ENCODE peak calls at places on chromosomes 2 and 18, in ten cellular contexts. T is PC-9, C is endothelial cell of umbilical vein, Q is neuronal stem cell, H is HCT116, F is fibroblast of lung, B is IMR-90, X is H9, A is mammary epithelial cell, Y is hepatocyte. J is an unnamed sample.

GRCh38 chr18:13416208-13416607 is 197.6 kb downstream of the LDLRAD4 start:
- DNase-seq in T (no peak), C (peak), Q (no peak), H (no peak), F (peak), B (no peak), X (no peak), A (no peak), Y (no peak), J (no peak)

GRCh38 chr2:82675186-82675585 is 1783.9 kb downstream of the SUCLG1 start:
- DNase-seq in T (no peak), C (peak), Q (no peak), H (no peak), F (peak), B (no peak), X (no peak), A (peak), Y (no peak), J (no peak)

GRCh38 chr2:20589975-20590703 is 60.8 kb downstream of the HS1BP3 start:
- DNase-seq in T (no peak), C (no peak), Q (no peak), H (no peak), F (peak), B (peak), X (no peak), A (no peak), Y (no peak), J (no peak)

GRCh38 chr2:38734299-38735058 is 16.7 kb downstream of the SRSF7 start:
- DNase-seq in T (no peak), C (no peak), Q (no peak), H (no peak), F (no peak), B (no peak), X (no peak), A (no peak), Y (no peak), J (no peak)

GRCh38 chr2:136297312-136297711 is 179.4 kb upstream of the CXCR4 start:
- DNase-seq in T (no peak), C (no peak), Q (no peak), H (no peak), F (no peak), B (no peak), X (no peak), A (no peak), Y (no peak), J (no peak)

GRCh38 chr2:223041527-223042109 is 10.4 kb upstream of the KCNE4 start:
- DNase-seq in T (peak), C (peak), Q (no peak), H (peak), F (peak), B (peak), X (peak), A (peak), Y (peak), J (no peak)

GRCh38 chr2:46943881-46944798 is 28.5 kb upstream of the MCFD2 start:
- DNase-seq in T (no peak), C (no peak), Q (no peak), H (no peak), F (no peak), B (no peak), X (no peak), A (no peak), Y (no peak), J (no peak)

GRCh38 chr2:160876029-160876428 is 284.2 kb upstream of the TANK start:
- DNase-seq in T (no peak), C (no peak), Q (no peak), H (no peak), F (no peak), B (no peak), X (no peak), A (peak), Y (no peak), J (peak)

GRCh38 chr2:77007668-77008067 is 514.5 kb downstream of the LRRTM4 start:
- DNase-seq in T (no peak), C (peak), Q (no peak), H (no peak), F (peak), B (no peak), X (no peak), A (no peak), Y (no peak), J (no peak)

GRCh38 chr2:62292190-62292589 is 96.3 kb downstream of the B3GNT2 start:
- DNase-seq in T (peak), C (no peak), Q (no peak), H (no peak), F (peak), B (peak), X (no peak), A (peak), Y (no peak), J (no peak)

GRCh38 chr2:45191096-45191863 is 182.0 kb upstream of the SIX2 start:
- DNase-seq in T (no peak), C (no peak), Q (no peak), H (no peak), F (peak), B (peak), X (no peak), A (no peak), Y (no peak), J (peak)

GRCh38 chr18:55830490-55830889 is 242.5 kb upstream of the TCF4 start:
- DNase-seq in T (no peak), C (no peak), Q (no peak), H (no peak), F (no peak), B (no peak), X (no peak), A (peak), Y (no peak), J (no peak)

GRCh38 chr2:55887906-55888625 is 35.5 kb downstream of the EFEMP1 start:
- DNase-seq in T (no peak), C (peak), Q (no peak), H (no peak), F (peak), B (peak), X (no peak), A (peak), Y (no peak), J (no peak)

GRCh38 chr18:65750421-65751144 is at the start of gene CDH7:
- DNase-seq in T (peak), C (no peak), Q (peak), H (no peak), F (peak), B (no peak), X (peak), A (no peak), Y (peak), J (peak)

GRCh38 chr2:230068658-230069080 is at the start of gene SLC16A14:
- DNase-seq in T (peak), C (peak), Q (peak), H (peak), F (peak), B (peak), X (peak), A (peak), Y (peak), J (peak)

GRCh38 chr18:50700245-50701165 is 119.3 kb downstream of the MRO start:
- DNase-seq in T (no peak), C (no peak), Q (no peak), H (no peak), F (no peak), B (no peak), X (no peak), A (no peak), Y (no peak), J (no peak)

GRCh38 chr2:235479604-235480003 is 14.2 kb upstream of the AGAP1 start:
- DNase-seq in T (no peak), C (no peak), Q (no peak), H (no peak), F (no peak), B (no peak), X (no peak), A (no peak), Y (no peak), J (no peak)

GRCh38 chr2:218472980-218473379 is 54.1 kb downstream of the VIL1 start:
- DNase-seq in T (no peak), C (no peak), Q (no peak), H (no peak), F (no peak), B (no peak), X (no peak), A (no peak), Y (no peak), J (no peak)

GRCh38 chr2:166382-166781 is 97.5 kb downstream of the SH3YL1 start:
- DNase-seq in T (no peak), C (no peak), Q (no peak), H (no peak), F (no peak), B (no peak), X (no peak), A (no peak), Y (no peak), J (no peak)

GRCh38 chr2:207482630-207483029 is 47.1 kb upstream of the CREB1 start:
- DNase-seq in T (no peak), C (no peak), Q (no peak), H (no peak), F (peak), B (peak), X (no peak), A (no peak), Y (no peak), J (no peak)

GRCh38 chr2:95359035-95359434 is 43.5 kb upstream of the FAHD2A start:
- DNase-seq in T (no peak), C (no peak), Q (no peak), H (no peak), F (peak), B (peak), X (no peak), A (peak), Y (no peak), J (no peak)

GRCh38 chr18:56721491-56721890 is 70.3 kb downstream of the WDR7 start:
- DNase-seq in T (no peak), C (no peak), Q (no peak), H (no peak), F (peak), B (no peak), X (no peak), A (no peak), Y (no peak), J (no peak)

GRCh38 chr2:136056077-136056688 is 61.8 kb downstream of the CXCR4 start:
- DNase-seq in T (no peak), C (no peak), Q (no peak), H (no peak), F (no peak), B (no peak), X (no peak), A (no peak), Y (no peak), J (no peak)

GRCh38 chr2:58904091-58904490 is 663.0 kb upstream of the FANCL start:
- DNase-seq in T (no peak), C (no peak), Q (no peak), H (no peak), F (no peak), B (no peak), X (no peak), A (no peak), Y (no peak), J (no peak)

GRCh38 chr18:61702007-61702406 is 190.8 kb downstream of the RNF152 start:
- DNase-seq in T (no peak), C (peak), Q (no peak), H (no peak), F (peak), B (peak), X (no peak), A (peak), Y (no peak), J (no peak)

GRCh38 chr2:85273732-85274731 is 53.8 kb downstream of the TGOLN2 start:
- DNase-seq in T (peak), C (peak), Q (no peak), H (no peak), F (peak), B (peak), X (no peak), A (peak), Y (peak), J (peak)

GRCh38 chr2:85275984-85276540 is 51.7 kb downstream of the TGOLN2 start:
- DNase-seq in T (no peak), C (no peak), Q (no peak), H (no peak), F (no peak), B (no peak), X (no peak), A (no peak), Y (no peak), J (no peak)

GRCh38 chr2:85276571-85277121 is 51.1 kb downstream of the TGOLN2 start:
- DNase-seq in T (no peak), C (no peak), Q (no peak), H (no peak), F (no peak), B (no peak), X (no peak), A (no peak), Y (no peak), J (no peak)

GRCh38 chr2:85278361-85278760 is 49.4 kb downstream of the TGOLN2 start:
- DNase-seq in T (no peak), C (no peak), Q (no peak), H (no peak), F (peak), B (peak), X (no peak), A (peak), Y (no peak), J (no peak)

GRCh38 chr2:85277416-85278158 is 50.2 kb downstream of the TGOLN2 start:
- DNase-seq in T (no peak), C (peak), Q (no peak), H (no peak), F (peak), B (peak), X (no peak), A (peak), Y (peak), J (peak)
- H2AFZ ChIP-seq in T (no peak), C (peak), Q (no peak), H (no peak), F (no peak), B (peak), X (no peak), A (peak), Y (no peak), J (no peak)

GRCh38 chr2:14425869-14426268 is 206.6 kb upstream of the LRATD1 start:
- DNase-seq in T (no peak), C (no peak), Q (no peak), H (no peak), F (no peak), B (no peak), X (no peak), A (no peak), Y (no peak), J (no peak)

GRCh38 chr2:14420851-14421250 is 211.7 kb upstream of the LRATD1 start:
- DNase-seq in T (no peak), C (no peak), Q (no peak), H (no peak), F (peak), B (peak), X (no peak), A (peak), Y (no peak), J (no peak)

GRCh38 chr2:14422426-14422825 is 210.1 kb upstream of the LRATD1 start:
- DNase-seq in T (no peak), C (no peak), Q (no peak), H (no peak), F (no peak), B (no peak), X (no peak), A (no peak), Y (no peak), J (no peak)

GRCh38 chr2:14424478-14425390 is 207.8 kb upstream of the LRATD1 start:
- DNase-seq in T (no peak), C (no peak), Q (no peak), H (no peak), F (no peak), B (no peak), X (no peak), A (no peak), Y (no peak), J (no peak)

GRCh38 chr2:14423145-14423906 is 209.2 kb upstream of the LRATD1 start:
- DNase-seq in T (no peak), C (no peak), Q (no peak), H (no peak), F (peak), B (no peak), X (no peak), A (no peak), Y (no peak), J (no peak)
- H2AFZ ChIP-seq in T (no peak), C (no peak), Q (no peak), H (no peak), F (no peak), B (no peak), X (no peak), A (no peak), Y (no peak), J (no peak)

GRCh38 chr18:35406666-35407065 is 29.5 kb upstream of the ZNF396 start:
- DNase-seq in T (peak), C (no peak), Q (no peak), H (no peak), F (no peak), B (no peak), X (no peak), A (peak), Y (peak), J (no peak)

GRCh38 chr18:35409921-35410320 is 32.8 kb upstream of the ZNF396 start:
- DNase-seq in T (no peak), C (no peak), Q (no peak), H (no peak), F (no peak), B (no peak), X (no peak), A (peak), Y (no peak), J (no peak)

GRCh38 chr18:35410561-35410960 is 33.4 kb upstream of the ZNF396 start:
- DNase-seq in T (no peak), C (no peak), Q (no peak), H (no peak), F (no peak), B (no peak), X (no peak), A (no peak), Y (no peak), J (no peak)

GRCh38 chr18:35408843-35409261 is 31.7 kb upstream of the ZNF396 start:
- DNase-seq in T (no peak), C (no peak), Q (no peak), H (no peak), F (no peak), B (no peak), X (no peak), A (no peak), Y (peak), J (no peak)

GRCh38 chr18:35407871-35408481 is 30.8 kb upstream of the ZNF396 start:
- DNase-seq in T (peak), C (peak), Q (peak), H (peak), F (peak), B (peak), X (no peak), A (peak), Y (peak), J (peak)
- H2AFZ ChIP-seq in T (no peak), C (peak), Q (peak), H (peak), F (no peak), B (peak), X (peak), A (peak), Y (no peak), J (no peak)

GRCh38 chr2:144550916-144551315 is 31.0 kb upstream of the ZEB2 start:
- DNase-seq in T (no peak), C (no peak), Q (no peak), H (no peak), F (peak), B (peak), X (no peak), A (no peak), Y (no peak), J (no peak)

GRCh38 chr2:144550084-144550483 is 30.2 kb upstream of the ZEB2 start:
- DNase-seq in T (no peak), C (no peak), Q (no peak), H (no peak), F (no peak), B (no peak), X (no peak), A (no peak), Y (no peak), J (no peak)

GRCh38 chr2:144554811-144555210 is 34.9 kb upstream of the ZEB2 start:
- DNase-seq in T (no peak), C (no peak), Q (no peak), H (no peak), F (no peak), B (no peak), X (no peak), A (no peak), Y (no peak), J (no peak)

GRCh38 chr2:144552821-144553220 is 32.9 kb upstream of the ZEB2 start:
- DNase-seq in T (no peak), C (no peak), Q (no peak), H (no peak), F (no peak), B (no peak), X (no peak), A (no peak), Y (no peak), J (no peak)

DNA sequence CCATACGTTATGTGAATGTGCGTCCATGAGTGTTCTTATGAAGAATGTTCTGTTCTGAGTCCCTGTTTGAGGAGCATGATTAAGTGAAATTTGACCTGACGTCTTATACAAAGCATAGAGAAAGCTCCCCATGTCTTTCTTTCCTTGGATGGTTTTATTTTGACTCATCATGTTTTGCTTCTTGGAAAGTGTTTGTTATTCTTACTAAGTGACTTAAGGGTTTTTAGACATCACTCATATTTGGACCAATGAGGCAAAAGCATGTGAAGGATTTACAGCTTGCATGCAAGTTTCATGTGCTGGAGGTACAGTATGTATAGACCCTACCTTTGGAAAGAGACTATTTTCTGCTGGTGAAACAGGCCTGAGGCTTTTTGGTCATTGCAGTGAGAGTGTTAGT is 33.5 kb upstream of the ZEB2 start:
- DNase-seq in T (peak), C (peak), Q (no peak), H (no peak), F (peak), B (peak), X (no peak), A (peak), Y (no peak), J (no peak)
- H2AFZ ChIP-seq in T (no peak), C (no peak), Q (no peak), H (no peak), F (no peak), B (no peak), X (no peak), A (no peak), Y (no peak), J (peak)

GRCh38 chr2:118723394-118723793 is 124.1 kb downstream of the EN1 start:
- DNase-seq in T (no peak), C (no peak), Q (no peak), H (no peak), F (peak), B (no peak), X (no peak), A (no peak), Y (no peak), J (no peak)
- H2AFZ ChIP-seq in T (no peak), C (no peak), Q (no peak), H (no peak), F (no peak), B (no peak), X (no peak), A (peak), Y (no peak), J (no peak)

GRCh38 chr18:2843161-2843560 is 3.6 kb upstream of the EMILIN2 start:
- DNase-seq in T (no peak), C (no peak), Q (no peak), H (no peak), F (no peak), B (no peak), X (no peak), A (no peak), Y (no peak), J (no peak)
- H2AFZ ChIP-seq in T (no peak), C (no peak), Q (no peak), H (no peak), F (no peak), B (no peak), X (no peak), A (no peak), Y (no peak), J (no peak)

DNA sequence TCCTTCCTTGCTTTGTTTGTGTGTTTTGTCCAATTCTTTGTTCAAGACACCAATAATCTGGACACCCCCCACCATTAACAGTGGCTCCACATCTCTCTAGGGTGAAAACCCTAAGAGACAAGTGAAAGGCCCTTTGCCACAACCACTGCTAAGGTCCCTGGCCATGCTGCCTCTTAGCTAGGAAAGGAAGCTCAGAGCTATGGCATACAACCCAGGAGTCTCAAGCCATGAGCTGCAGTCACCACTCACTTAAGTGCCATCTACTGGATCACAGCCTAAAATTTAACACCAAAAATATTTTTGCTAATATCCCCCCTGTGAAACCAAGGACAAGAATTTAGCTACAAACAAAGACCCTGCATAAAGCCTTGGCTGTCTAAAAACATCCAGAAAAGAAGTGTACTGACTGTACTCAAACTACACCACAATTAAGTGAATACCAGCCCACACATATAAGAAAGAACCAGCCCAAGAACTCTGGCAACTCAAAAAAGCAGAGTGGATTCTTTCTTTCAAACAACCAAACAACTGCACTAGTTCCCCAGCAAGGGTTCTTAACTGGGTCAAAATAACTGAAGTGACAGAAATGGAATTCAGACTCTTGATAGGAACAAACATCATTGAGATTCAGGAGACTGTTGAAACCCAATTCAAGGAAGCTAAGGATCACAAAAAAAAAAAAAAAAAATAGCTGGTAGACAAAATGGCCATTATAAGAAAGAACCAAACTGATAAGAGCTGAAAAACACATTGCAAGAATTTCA is 130.1 kb upstream of the GALNT5 start:
- DNase-seq in T (no peak), C (no peak), Q (no peak), H (no peak), F (no peak), B (no peak), X (no peak), A (no peak), Y (no peak), J (no peak)
- H2AFZ ChIP-seq in T (no peak), C (no peak), Q (no peak), H (no peak), F (no peak), B (no peak), X (no peak), A (no peak), Y (no peak), J (no peak)

GRCh38 chr2:141020346-141020745 is 1110.5 kb downstream of the LRP1B start:
- DNase-seq in T (no peak), C (no peak), Q (no peak), H (no peak), F (no peak), B (no peak), X (no peak), A (peak), Y (no peak), J (no peak)

GRCh38 chr2:141021109-141021508 is 1109.7 kb downstream of the LRP1B start:
- DNase-seq in T (no peak), C (peak), Q (no peak), H (no peak), F (peak), B (peak), X (no peak), A (peak), Y (no peak), J (no peak)

GRCh38 chr2:141015339-141016047 is 1115.3 kb downstream of the LRP1B start:
- DNase-seq in T (no peak), C (no peak), Q (no peak), H (no peak), F (peak), B (no peak), X (no peak), A (no peak), Y (no peak), J (no peak)
- H2AFZ ChIP-seq in T (no peak), C (no peak), Q (peak), H (no peak), F (no peak), B (peak), X (no peak), A (peak), Y (no peak), J (no peak)

J was measured in SK-N-SH.